ENCODE peak calls at places on chromosomes 13 and 19, in four cellular contexts. One of them, this sample, is unnamed.

GRCh38 chr13:52356327-52356726 is 49.6 kb downstream of the THSD1 start:
- DNase-seq in IMR-90: peak; percentile 57
- DNase-seq in colonic mucosa: no peak
- DNase-seq in PC-3: peak; percentile 81
- DNase-seq in this sample: no peak

GRCh38 chr19:30060872-30061556 is 119.0 kb downstream of the URI1 start:
- DNase-seq in IMR-90: no peak
- DNase-seq in colonic mucosa: no peak
- DNase-seq in PC-3: no peak
- DNase-seq in this sample: peak; percentile 51

GRCh38 chr13:104143760-104144406 is 1077.7 kb upstream of the SLC10A2 start:
- DNase-seq in IMR-90: no peak
- DNase-seq in colonic mucosa: no peak
- DNase-seq in PC-3: peak; percentile 1
- DNase-seq in this sample: peak; percentile 53

GRCh38 chr19:13797870-13798269 is 2.6 kb downstream of the ZSWIM4 start:
- DNase-seq in IMR-90: peak; percentile 71
- DNase-seq in colonic mucosa: no peak
- DNase-seq in PC-3: peak; percentile 89
- DNase-seq in this sample: no peak

GRCh38 chr19:6260912-6261636 is 18.7 kb downstream of the MLLT1 start:
- DNase-seq in IMR-90: peak; percentile 22
- DNase-seq in colonic mucosa: no peak
- DNase-seq in PC-3: peak; percentile 54
- DNase-seq in this sample: peak; percentile 89

GRCh38 chr19:28155265-28155664 is 1057.7 kb downstream of the UQCRFS1 start:
- DNase-seq in IMR-90: no peak
- DNase-seq in colonic mucosa: no peak
- DNase-seq in PC-3: no peak
- DNase-seq in this sample: no peak

GRCh38 chr19:5054551-5055456 is 85.9 kb downstream of the KDM4B start:
- DNase-seq in IMR-90: no peak
- DNase-seq in colonic mucosa: no peak
- DNase-seq in PC-3: no peak
- DNase-seq in this sample: no peak

GRCh38 chr19:33296473-33297060 is 5.8 kb downstream of the CEBPA start:
- DNase-seq in IMR-90: no peak
- DNase-seq in colonic mucosa: no peak
- DNase-seq in PC-3: no peak
- DNase-seq in this sample: peak; percentile 61

GRCh38 chr13:64723735-64724134 is 2506.4 kb downstream of the PCDH9 start:
- DNase-seq in IMR-90: peak; percentile 94
- DNase-seq in colonic mucosa: no peak
- DNase-seq in PC-3: peak; percentile 93
- DNase-seq in this sample: no peak

GRCh38 chr13:40613192-40613818 is 53.1 kb downstream of the FOXO1 start:
- DNase-seq in IMR-90: no peak
- DNase-seq in colonic mucosa: peak; percentile 46
- DNase-seq in PC-3: no peak
- DNase-seq in this sample: no peak

GRCh38 chr19:3398900-3399278 is 32.5 kb downstream of the NFIC start:
- DNase-seq in IMR-90: no peak
- DNase-seq in colonic mucosa: peak; percentile 45
- DNase-seq in PC-3: no peak
- DNase-seq in this sample: no peak

GRCh38 chr13:30154531-30154930 is 152.8 kb downstream of the KATNAL1 start:
- DNase-seq in IMR-90: no peak
- DNase-seq in colonic mucosa: no peak
- DNase-seq in PC-3: no peak
- DNase-seq in this sample: no peak

GRCh38 chr19:2350656-2351055 is 9.4 kb upstream of the TMPRSS9 start:
- DNase-seq in IMR-90: no peak
- DNase-seq in colonic mucosa: no peak
- DNase-seq in PC-3: no peak
- DNase-seq in this sample: no peak

GRCh38 chr13:51803422-51804294 is at the start of gene DHRS12:
- DNase-seq in IMR-90: peak; percentile 66
- DNase-seq in colonic mucosa: peak; percentile 94
- DNase-seq in PC-3: peak; percentile 75
- DNase-seq in this sample: peak; percentile 92

GRCh38 chr19:41013359-41013758 is 22.3 kb downstream of the CYP2B6 start:
- DNase-seq in IMR-90: no peak
- DNase-seq in colonic mucosa: no peak
- DNase-seq in PC-3: no peak
- DNase-seq in this sample: peak; percentile 2

GRCh38 chr19:34241513-34242337 is 12.6 kb upstream of the GARRE1 start:
- DNase-seq in IMR-90: no peak
- DNase-seq in colonic mucosa: peak; percentile 65
- DNase-seq in PC-3: peak; percentile 55
- DNase-seq in this sample: peak; percentile 95

GRCh38 chr13:31775686-31776085 is 36.4 kb downstream of the RXFP2 start:
- DNase-seq in IMR-90: no peak
- DNase-seq in colonic mucosa: no peak
- DNase-seq in PC-3: no peak
- DNase-seq in this sample: no peak

GRCh38 chr13:66659291-66660012 is 570.7 kb downstream of the PCDH9 start:
- DNase-seq in IMR-90: no peak
- DNase-seq in colonic mucosa: no peak
- DNase-seq in PC-3: no peak
- DNase-seq in this sample: no peak

GRCh38 chr13:53703371-53704080 is 674.9 kb downstream of the OLFM4 start:
- DNase-seq in IMR-90: no peak
- DNase-seq in colonic mucosa: no peak
- DNase-seq in PC-3: no peak
- DNase-seq in this sample: no peak

GRCh38 chr19:46355234-46355990 is 8.5 kb downstream of the PPP5C start:
- DNase-seq in IMR-90: no peak
- DNase-seq in colonic mucosa: no peak
- DNase-seq in PC-3: no peak
- DNase-seq in this sample: no peak

GRCh38 chr19:12965017-12965811 is 4.2 kb upstream of the DAND5 start:
- DNase-seq in IMR-90: peak; percentile 58
- DNase-seq in colonic mucosa: peak; percentile 91
- DNase-seq in PC-3: peak; percentile 89
- DNase-seq in this sample: peak; percentile 97

GRCh38 chr13:33352520-33352919 is 67.0 kb upstream of the STARD13 start:
- DNase-seq in IMR-90: no peak
- DNase-seq in colonic mucosa: no peak
- DNase-seq in PC-3: no peak
- DNase-seq in this sample: no peak

GRCh38 chr19:36528194-36528920 is at the start of gene ZNF260:
- DNase-seq in IMR-90: peak; percentile 97
- DNase-seq in colonic mucosa: peak; percentile 97
- DNase-seq in PC-3: peak; percentile 88
- DNase-seq in this sample: peak; percentile 99
- TF ChIP-seq CTCF in IMR-90: peak; percentile 5
- TF ChIP-seq CTCF in colonic mucosa: no peak
- TF ChIP-seq CTCF in PC-3: no peak
- TF ChIP-seq CTCF in this sample: no peak

DNA sequence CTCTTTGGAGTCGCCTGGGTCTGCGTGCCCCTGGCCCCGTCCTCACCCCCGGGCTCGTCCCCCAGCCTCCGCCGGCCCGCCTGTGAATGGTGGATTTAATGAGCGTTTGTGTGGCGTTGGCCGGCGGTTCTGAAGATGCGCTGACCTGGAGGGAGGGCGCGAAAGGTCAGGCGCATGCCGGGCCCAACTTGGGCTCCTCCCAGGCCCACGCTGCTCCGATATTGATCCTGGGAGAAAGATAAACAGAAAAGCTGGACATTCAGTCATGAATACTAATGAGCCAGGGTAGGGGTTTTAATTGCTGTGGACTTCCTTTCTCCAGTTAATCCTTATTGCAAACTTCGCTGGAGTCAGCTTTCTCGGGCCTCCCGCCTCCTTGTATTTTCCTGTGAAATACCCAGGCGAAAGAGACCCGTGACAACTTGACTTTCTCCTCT is 10.2 kb downstream of the ZIC2 start:
- DNase-seq in IMR-90: no peak
- DNase-seq in colonic mucosa: no peak
- DNase-seq in PC-3: no peak
- DNase-seq in this sample: no peak
- H3K9ac ChIP-seq in IMR-90: no peak overlapping the region
- H3K9ac ChIP-seq in colonic mucosa: no peak overlapping the region
- H3K9ac ChIP-seq in PC-3: no peak overlapping the region
- H3K9ac ChIP-seq in this sample: peak overlapping the region; percentile 34

GRCh38 chr13:99658266-99658991 is 157.2 kb downstream of the TM9SF2 start:
- DNase-seq in IMR-90: peak; percentile 25
- DNase-seq in colonic mucosa: peak; percentile 40
- DNase-seq in PC-3: peak; percentile 6
- DNase-seq in this sample: peak; percentile 89
- H3K4me1 ChIP-seq in IMR-90: no peaks in the 10 kb centered on the region
- H3K4me1 ChIP-seq in colonic mucosa: no peaks in the 10 kb centered on the region
- H3K4me1 ChIP-seq in PC-3: no peaks in the 10 kb centered on the region
- H3K4me1 ChIP-seq in this sample: peaks cover 27% of the 10 kb centered on the region

DNA sequence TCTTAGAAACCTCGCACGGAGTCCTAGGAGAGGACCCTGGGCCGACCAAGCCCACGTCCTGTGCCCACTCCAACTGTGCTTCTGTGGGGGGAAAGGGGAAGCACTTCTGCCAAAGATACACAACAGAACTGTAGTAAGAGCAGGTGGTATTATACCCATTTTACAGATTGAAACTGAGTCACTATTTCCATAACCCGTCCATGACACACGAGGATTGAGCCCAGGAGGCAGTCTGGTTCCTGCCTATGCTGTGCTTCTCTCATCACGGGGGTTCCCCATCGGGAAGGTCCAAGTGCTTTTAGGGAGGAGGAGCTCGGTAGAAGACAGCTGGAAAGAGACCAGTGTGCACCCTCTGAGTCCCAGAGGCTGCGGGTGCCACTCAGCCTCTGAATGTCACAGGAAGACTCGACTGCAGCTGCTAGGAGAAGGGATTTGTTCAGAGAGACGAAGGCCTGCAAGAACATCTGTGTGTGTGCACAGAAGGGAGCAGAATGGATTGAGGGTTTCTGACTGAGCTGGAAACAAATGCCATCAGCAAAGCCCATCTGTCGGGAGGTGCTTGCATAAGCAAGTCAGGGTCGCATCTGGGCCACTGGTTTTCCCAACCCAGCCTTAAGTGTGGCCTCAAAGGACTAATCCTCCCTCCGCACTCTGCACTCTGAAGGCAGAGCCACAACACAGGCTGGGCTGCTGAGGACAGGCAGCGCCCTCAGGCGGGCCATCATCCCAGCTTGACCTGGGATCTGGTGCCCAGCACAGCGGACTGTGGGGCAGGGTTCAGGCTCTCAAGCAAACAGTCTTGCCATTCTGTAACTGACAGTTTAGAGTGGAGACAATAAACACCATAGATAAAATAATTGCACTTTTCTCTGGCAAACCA is 150.0 kb downstream of the DPF1 start:
- DNase-seq in IMR-90: peak; percentile 19
- DNase-seq in colonic mucosa: no peak
- DNase-seq in PC-3: no peak
- DNase-seq in this sample: peak; percentile 91
- TF ChIP-seq CTCF in IMR-90: no peak
- TF ChIP-seq CTCF in colonic mucosa: no peak
- TF ChIP-seq CTCF in PC-3: no peak
- TF ChIP-seq CTCF in this sample: peak; percentile 75

GRCh38 chr19:1015061-1015781 is 5.7 kb downstream of the TMEM259 start:
- DNase-seq in IMR-90: no peak
- DNase-seq in colonic mucosa: no peak
- DNase-seq in PC-3: no peak
- DNase-seq in this sample: no peak
- H3K9ac ChIP-seq in IMR-90: no peak overlapping the region
- H3K9ac ChIP-seq in colonic mucosa: no peak overlapping the region
- H3K9ac ChIP-seq in PC-3: no peak overlapping the region
- H3K9ac ChIP-seq in this sample: no peak overlapping the region

DNA sequence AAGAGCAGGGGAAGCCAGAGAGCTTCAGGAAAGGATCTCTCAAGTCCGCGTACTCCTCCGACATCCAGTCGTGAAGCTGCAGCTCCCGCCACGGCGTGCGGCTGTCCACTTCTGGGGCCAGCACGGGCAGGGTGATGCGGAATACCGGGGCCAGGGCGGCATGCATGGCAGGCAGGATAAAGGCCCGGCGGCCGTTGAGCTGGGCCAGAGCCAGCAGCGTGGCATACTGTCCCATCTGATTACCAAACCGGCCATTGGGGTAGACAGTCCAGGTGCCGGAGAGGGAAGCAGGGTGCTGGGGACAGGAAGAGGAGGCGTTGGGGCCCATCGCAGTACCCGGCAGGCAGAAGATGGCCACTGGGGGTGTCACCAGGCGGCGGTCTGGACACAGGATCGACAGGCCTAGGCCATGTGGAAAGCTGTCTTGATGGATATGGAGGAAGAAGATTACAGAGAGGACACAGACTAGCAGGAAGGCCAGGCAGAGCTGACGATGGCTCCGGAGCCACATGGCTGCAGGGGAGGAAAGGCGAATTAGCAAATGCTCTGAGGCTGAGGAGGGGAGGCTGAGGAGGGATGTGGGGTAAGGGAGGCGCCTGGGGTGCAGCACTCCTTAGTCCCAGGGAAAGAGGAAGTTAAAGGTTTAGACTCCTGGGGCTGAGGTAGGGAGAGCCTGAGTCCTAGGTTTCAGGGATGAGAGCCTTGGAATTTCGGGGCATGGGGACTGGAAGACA is 1.5 kb downstream of the FUT1 start:
- DNase-seq in IMR-90: no peak
- DNase-seq in colonic mucosa: no peak
- DNase-seq in PC-3: no peak
- DNase-seq in this sample: peak; percentile 45
- H3K4me1 ChIP-seq in IMR-90: peaks cover 4% of the 10 kb centered on the region
- H3K4me1 ChIP-seq in colonic mucosa: peaks cover 6% of the 10 kb centered on the region
- H3K4me1 ChIP-seq in PC-3: peaks cover 5% of the 10 kb centered on the region
- H3K4me1 ChIP-seq in this sample: no peaks in the 10 kb centered on the region

GRCh38 chr19:10725415-10725814 is 7.5 kb downstream of the DNM2 start:
- DNase-seq in IMR-90: no peak
- DNase-seq in colonic mucosa: no peak
- DNase-seq in PC-3: no peak
- DNase-seq in this sample: no peak
- TF ChIP-seq CTCF in IMR-90: no peak
- TF ChIP-seq CTCF in colonic mucosa: no peak
- TF ChIP-seq CTCF in PC-3: no peak
- TF ChIP-seq CTCF in this sample: no peak